ENCODE peak calls at places on chromosomes 16 and 17, in nine cellular contexts. One of them, this sample, is unnamed.

GRCh38 chr17:40614431-40615294 is 33.0 kb downstream of the SMARCE1 start:
- DNase-seq in SK-N-SH: no peak
- DNase-seq in hepatocyte: no peak
- DNase-seq in MM.1S: no peak
- DNase-seq in HCT116: no peak
- DNase-seq in neural progenitor cell: no peak
- DNase-seq in GM23248: no peak
- DNase-seq in OCI-LY7: peak; percentile 42
- DNase-seq in GM23338: no peak
- DNase-seq in this sample: no peak

GRCh38 chr16:14148569-14148968 is 77.5 kb downstream of the MRTFB start:
- DNase-seq in hepatocyte: no peak
- DNase-seq in GM23248: peak; percentile 6
- DNase-seq in HCT116: no peak
- DNase-seq in SK-N-SH: no peak
- DNase-seq in neural progenitor cell: no peak
- DNase-seq in MM.1S: no peak
- DNase-seq in GM23338: no peak
- DNase-seq in OCI-LY7: no peak
- DNase-seq in this sample: no peak

GRCh38 chr17:2050246-2050866 is 4.5 kb upstream of the HIC1 start:
- DNase-seq in GM23338: peak; percentile 74
- DNase-seq in MM.1S: peak; percentile 64
- DNase-seq in OCI-LY7: peak; percentile 37
- DNase-seq in GM23248: peak; percentile 85
- DNase-seq in SK-N-SH: peak; percentile 94
- DNase-seq in hepatocyte: peak; percentile 91
- DNase-seq in neural progenitor cell: peak; percentile 88
- DNase-seq in HCT116: peak; percentile 51
- DNase-seq in this sample: peak; percentile 45

GRCh38 chr17:75557075-75557851 is 30.3 kb upstream of the MYO15B start:
- DNase-seq in GM23338: no peak
- DNase-seq in OCI-LY7: no peak
- DNase-seq in MM.1S: no peak
- DNase-seq in GM23248: peak; percentile 32
- DNase-seq in SK-N-SH: peak; percentile 83
- DNase-seq in HCT116: no peak
- DNase-seq in neural progenitor cell: no peak
- DNase-seq in hepatocyte: peak; percentile 87
- DNase-seq in this sample: peak; percentile 78

GRCh38 chr17:82241183-82241925 is 12.5 kb downstream of the SLC16A3 start:
- DNase-seq in MM.1S: no peak
- DNase-seq in HCT116: no peak
- DNase-seq in hepatocyte: no peak
- DNase-seq in GM23248: peak; percentile 88
- DNase-seq in GM23338: no peak
- DNase-seq in neural progenitor cell: no peak
- DNase-seq in OCI-LY7: no peak
- DNase-seq in SK-N-SH: peak; percentile 76
- DNase-seq in this sample: peak; percentile 74

GRCh38 chr17:76968707-76969597 is 100.7 kb downstream of the MGAT5B start:
- DNase-seq in neural progenitor cell: peak; percentile 98
- DNase-seq in GM23248: no peak
- DNase-seq in HCT116: no peak
- DNase-seq in SK-N-SH: peak; percentile 84
- DNase-seq in GM23338: peak; percentile 99
- DNase-seq in OCI-LY7: peak; percentile 100
- DNase-seq in hepatocyte: peak; percentile 53
- DNase-seq in MM.1S: peak; percentile 94
- DNase-seq in this sample: peak; percentile 17

GRCh38 chr16:68417711-68418301 is 30.5 kb downstream of the SMPD3 start:
- DNase-seq in GM23338: no peak
- DNase-seq in OCI-LY7: peak; percentile 56
- DNase-seq in GM23248: no peak
- DNase-seq in HCT116: no peak
- DNase-seq in SK-N-SH: no peak
- DNase-seq in MM.1S: peak; percentile 92
- DNase-seq in hepatocyte: peak; percentile 48
- DNase-seq in neural progenitor cell: no peak
- DNase-seq in this sample: peak; percentile 67

GRCh38 chr16:3879887-3880564 is 487 bp downstream of the CREBBP start:
- DNase-seq in GM23338: peak; percentile 68
- DNase-seq in hepatocyte: peak; percentile 92
- DNase-seq in GM23248: peak; percentile 86
- DNase-seq in SK-N-SH: peak; percentile 91
- DNase-seq in OCI-LY7: peak; percentile 80
- DNase-seq in MM.1S: peak; percentile 56
- DNase-seq in neural progenitor cell: peak; percentile 82
- DNase-seq in HCT116: no peak
- DNase-seq in this sample: peak; percentile 47

GRCh38 chr16:23694707-23695373 is 16.2 kb downstream of the PLK1 start:
- DNase-seq in hepatocyte: peak; percentile 46
- DNase-seq in HCT116: no peak
- DNase-seq in OCI-LY7: peak; percentile 86
- DNase-seq in neural progenitor cell: peak; percentile 83
- DNase-seq in SK-N-SH: peak; percentile 56
- DNase-seq in MM.1S: peak; percentile 49
- DNase-seq in GM23248: peak; percentile 44
- DNase-seq in GM23338: peak; percentile 94
- DNase-seq in this sample: no peak

GRCh38 chr16:71873199-71873598 is 10.8 kb downstream of the ZNF821 start:
- DNase-seq in GM23248: no peak
- DNase-seq in hepatocyte: no peak
- DNase-seq in HCT116: no peak
- DNase-seq in OCI-LY7: no peak
- DNase-seq in MM.1S: no peak
- DNase-seq in GM23338: no peak
- DNase-seq in SK-N-SH: no peak
- DNase-seq in neural progenitor cell: no peak
- DNase-seq in this sample: no peak

GRCh38 chr17:46851029-46851741 is at the start of gene WNT9B:
- DNase-seq in GM23338: peak; percentile 85
- DNase-seq in GM23248: peak; percentile 56
- DNase-seq in OCI-LY7: no peak
- DNase-seq in hepatocyte: peak; percentile 90
- DNase-seq in neural progenitor cell: peak; percentile 83
- DNase-seq in HCT116: no peak
- DNase-seq in MM.1S: no peak
- DNase-seq in SK-N-SH: peak; percentile 90
- DNase-seq in this sample: no peak

GRCh38 chr17:2393184-2393953 is 7.5 kb downstream of the MNT start:
- DNase-seq in SK-N-SH: peak; percentile 94
- DNase-seq in neural progenitor cell: peak; percentile 95
- DNase-seq in hepatocyte: peak; percentile 96
- DNase-seq in GM23338: peak; percentile 84
- DNase-seq in OCI-LY7: peak; percentile 94
- DNase-seq in HCT116: no peak
- DNase-seq in MM.1S: peak; percentile 94
- DNase-seq in GM23248: peak; percentile 95
- DNase-seq in this sample: peak; percentile 83

GRCh38 chr16:31301708-31302400 is 42.1 kb downstream of the ITGAM start:
- DNase-seq in neural progenitor cell: peak; percentile 4
- DNase-seq in OCI-LY7: peak; percentile 10
- DNase-seq in MM.1S: no peak
- DNase-seq in GM23338: peak; percentile 23
- DNase-seq in GM23248: peak; percentile 39
- DNase-seq in SK-N-SH: no peak
- DNase-seq in HCT116: no peak
- DNase-seq in hepatocyte: peak; percentile 36
- DNase-seq in this sample: no peak

GRCh38 chr16:87304951-87305350 is 12.2 kb downstream of the C16orf95 start:
- DNase-seq in SK-N-SH: no peak
- DNase-seq in GM23248: no peak
- DNase-seq in neural progenitor cell: no peak
- DNase-seq in GM23338: no peak
- DNase-seq in hepatocyte: no peak
- DNase-seq in MM.1S: no peak
- DNase-seq in OCI-LY7: no peak
- DNase-seq in HCT116: no peak
- DNase-seq in this sample: no peak

GRCh38 chr16:79599837-79600635 is 501 bp downstream of the MAF start:
- DNase-seq in MM.1S: peak; percentile 27
- DNase-seq in HCT116: no peak
- DNase-seq in SK-N-SH: peak; percentile 80
- DNase-seq in neural progenitor cell: peak; percentile 91
- DNase-seq in hepatocyte: peak; percentile 82
- DNase-seq in GM23248: peak; percentile 55
- DNase-seq in OCI-LY7: peak; percentile 31
- DNase-seq in GM23338: peak; percentile 74
- DNase-seq in this sample: no peak

GRCh38 chr16:79601092-79601977 is 798 bp upstream of the MAF start:
- DNase-seq in neural progenitor cell: peak; percentile 62
- DNase-seq in HCT116: no peak
- DNase-seq in OCI-LY7: no peak
- DNase-seq in SK-N-SH: peak; percentile 48
- DNase-seq in GM23338: peak; percentile 52
- DNase-seq in hepatocyte: peak; percentile 84
- DNase-seq in MM.1S: peak; percentile 38
- DNase-seq in GM23248: peak; percentile 36
- DNase-seq in this sample: no peak

GRCh38 chr16:79599256-79599836 is 1.2 kb downstream of the MAF start:
- DNase-seq in hepatocyte: peak; percentile 37
- DNase-seq in GM23248: peak; percentile 20
- DNase-seq in HCT116: no peak
- DNase-seq in GM23338: peak; percentile 45
- DNase-seq in SK-N-SH: peak; percentile 66
- DNase-seq in neural progenitor cell: peak; percentile 74
- DNase-seq in OCI-LY7: no peak
- DNase-seq in MM.1S: no peak
- DNase-seq in this sample: no peak

GRCh38 chr16:79601978-79602609 is 1.6 kb upstream of the MAF start:
- DNase-seq in SK-N-SH: peak; percentile 60
- DNase-seq in neural progenitor cell: peak; percentile 86
- DNase-seq in MM.1S: peak; percentile 74
- DNase-seq in HCT116: no peak
- DNase-seq in OCI-LY7: peak; percentile 60
- DNase-seq in GM23338: peak; percentile 88
- DNase-seq in GM23248: peak; percentile 77
- DNase-seq in hepatocyte: peak; percentile 91
- DNase-seq in this sample: peak; percentile 55

GRCh38 chr16:79600636-79601091 is at the start of gene MAF:
- DNase-seq in HCT116: no peak
- DNase-seq in GM23248: peak; percentile 68
- DNase-seq in GM23338: peak; percentile 91
- DNase-seq in OCI-LY7: peak; percentile 16
- DNase-seq in hepatocyte: peak; percentile 98
- DNase-seq in neural progenitor cell: peak; percentile 95
- DNase-seq in SK-N-SH: peak; percentile 69
- DNase-seq in MM.1S: peak; percentile 94
- DNase-seq in this sample: peak; percentile 16
- TF ChIP-seq EZH2phosphoT487 in HCT116: no peak
- TF ChIP-seq EZH2phosphoT487 in GM23248: no peak
- TF ChIP-seq EZH2phosphoT487 in GM23338: no peak
- TF ChIP-seq EZH2phosphoT487 in OCI-LY7: no peak
- TF ChIP-seq EZH2phosphoT487 in hepatocyte: no peak
- TF ChIP-seq EZH2phosphoT487 in neural progenitor cell: no peak
- TF ChIP-seq EZH2phosphoT487 in SK-N-SH: no peak
- TF ChIP-seq EZH2phosphoT487 in MM.1S: no peak
- TF ChIP-seq EZH2phosphoT487 in this sample: peak; percentile 52

GRCh38 chr17:37276475-37276874 is 99.3 kb upstream of the C17orf78 start:
- DNase-seq in HCT116: no peak
- DNase-seq in MM.1S: no peak
- DNase-seq in hepatocyte: no peak
- DNase-seq in SK-N-SH: no peak
- DNase-seq in OCI-LY7: no peak
- DNase-seq in GM23248: no peak
- DNase-seq in neural progenitor cell: no peak
- DNase-seq in GM23338: no peak
- DNase-seq in this sample: peak; percentile 80

GRCh38 chr17:37274432-37274831 is 101.4 kb upstream of the C17orf78 start:
- DNase-seq in OCI-LY7: no peak
- DNase-seq in GM23248: no peak
- DNase-seq in GM23338: no peak
- DNase-seq in SK-N-SH: no peak
- DNase-seq in neural progenitor cell: no peak
- DNase-seq in hepatocyte: no peak
- DNase-seq in HCT116: no peak
- DNase-seq in MM.1S: no peak
- DNase-seq in this sample: no peak

GRCh38 chr17:37278247-37278894 is 97.4 kb upstream of the C17orf78 start:
- DNase-seq in hepatocyte: no peak
- DNase-seq in SK-N-SH: no peak
- DNase-seq in MM.1S: no peak
- DNase-seq in HCT116: no peak
- DNase-seq in neural progenitor cell: no peak
- DNase-seq in GM23338: no peak
- DNase-seq in OCI-LY7: no peak
- DNase-seq in GM23248: no peak
- DNase-seq in this sample: peak; percentile 33

DNA sequence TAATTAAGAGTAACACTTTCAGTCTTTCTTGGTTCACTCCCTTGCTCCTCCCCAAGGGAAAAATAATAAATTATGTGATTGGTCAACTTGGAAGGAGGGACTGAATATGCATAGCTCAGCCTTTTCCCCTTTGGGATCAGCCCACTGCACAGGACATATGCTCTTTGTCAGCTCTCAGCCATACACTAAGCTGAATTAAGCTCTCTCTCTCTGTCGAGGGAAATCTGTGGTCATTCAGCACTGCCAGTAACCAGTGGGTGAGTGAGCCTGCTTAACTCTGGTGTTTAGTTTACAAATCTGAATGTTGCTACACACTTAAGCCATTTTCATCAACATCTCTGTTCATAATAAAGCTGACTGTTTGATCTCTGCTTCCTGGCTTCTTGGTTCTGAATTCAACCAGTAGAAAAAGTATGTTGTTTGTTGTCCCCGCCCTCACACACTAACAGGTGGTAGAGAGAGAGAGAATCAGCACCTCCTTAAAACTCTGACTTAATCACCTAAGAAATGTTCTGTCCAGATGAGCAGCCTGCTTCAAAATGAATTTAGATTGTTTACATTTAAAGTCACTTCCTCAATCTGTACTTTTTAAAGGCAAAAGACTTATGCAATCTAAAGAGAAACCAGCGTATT is 102.2 kb upstream of the C17orf78 start:
- DNase-seq in SK-N-SH: peak; percentile 9
- DNase-seq in MM.1S: no peak
- DNase-seq in OCI-LY7: no peak
- DNase-seq in neural progenitor cell: peak; percentile 28
- DNase-seq in hepatocyte: peak; percentile 75
- DNase-seq in GM23338: peak; percentile 8
- DNase-seq in GM23248: peak; percentile 13
- DNase-seq in HCT116: no peak
- DNase-seq in this sample: no peak
- TF ChIP-seq EZH2phosphoT487 in SK-N-SH: no peak
- TF ChIP-seq EZH2phosphoT487 in MM.1S: no peak
- TF ChIP-seq EZH2phosphoT487 in OCI-LY7: no peak
- TF ChIP-seq EZH2phosphoT487 in neural progenitor cell: no peak
- TF ChIP-seq EZH2phosphoT487 in hepatocyte: peak; percentile 91
- TF ChIP-seq EZH2phosphoT487 in GM23338: no peak
- TF ChIP-seq EZH2phosphoT487 in GM23248: no peak
- TF ChIP-seq EZH2phosphoT487 in HCT116: no peak
- TF ChIP-seq EZH2phosphoT487 in this sample: no peak

GRCh38 chr16:17803625-17804410 is 333.1 kb upstream of the XYLT1 start:
- DNase-seq in HCT116: no peak
- DNase-seq in GM23248: peak; percentile 44
- DNase-seq in hepatocyte: peak; percentile 13
- DNase-seq in OCI-LY7: no peak
- DNase-seq in MM.1S: no peak
- DNase-seq in GM23338: no peak
- DNase-seq in SK-N-SH: no peak
- DNase-seq in neural progenitor cell: no peak
- DNase-seq in this sample: no peak
- TF ChIP-seq EZH2phosphoT487 in HCT116: no peak
- TF ChIP-seq EZH2phosphoT487 in GM23248: no peak
- TF ChIP-seq EZH2phosphoT487 in hepatocyte: no peak
- TF ChIP-seq EZH2phosphoT487 in OCI-LY7: no peak
- TF ChIP-seq EZH2phosphoT487 in MM.1S: no peak
- TF ChIP-seq EZH2phosphoT487 in GM23338: no peak
- TF ChIP-seq EZH2phosphoT487 in SK-N-SH: no peak
- TF ChIP-seq EZH2phosphoT487 in neural progenitor cell: no peak
- TF ChIP-seq EZH2phosphoT487 in this sample: no peak

GRCh38 chr17:45218895-45219661 is 2.6 kb upstream of the FMNL1 start:
- DNase-seq in GM23338: peak; percentile 89
- DNase-seq in SK-N-SH: peak; percentile 86
- DNase-seq in GM23248: peak; percentile 83
- DNase-seq in OCI-LY7: peak; percentile 80
- DNase-seq in hepatocyte: peak; percentile 86
- DNase-seq in HCT116: peak; percentile 67
- DNase-seq in MM.1S: peak; percentile 74
- DNase-seq in neural progenitor cell: peak; percentile 86
- DNase-seq in this sample: peak; percentile 92
- TF ChIP-seq EZH2phosphoT487 in GM23338: no peak
- TF ChIP-seq EZH2phosphoT487 in SK-N-SH: no peak
- TF ChIP-seq EZH2phosphoT487 in GM23248: no peak
- TF ChIP-seq EZH2phosphoT487 in OCI-LY7: no peak
- TF ChIP-seq EZH2phosphoT487 in hepatocyte: no peak
- TF ChIP-seq EZH2phosphoT487 in HCT116: no peak
- TF ChIP-seq EZH2phosphoT487 in MM.1S: no peak
- TF ChIP-seq EZH2phosphoT487 in neural progenitor cell: no peak
- TF ChIP-seq EZH2phosphoT487 in this sample: no peak